ENCODE peak calls at places on chromosome 14, in five cellular contexts. L is endothelial cell, S is heart left ventricle, M is MCF 10A, T is lung. N is an unnamed sample.

GRCh38 chr14:21868442-21869046 is 194.9 kb upstream of the OR4E1 start:
- DNase-seq in L (peak; percentile 76), S (peak; percentile 24), M (peak; percentile 65), T (peak; percentile 37), N (peak; percentile 73)

GRCh38 chr14:50943261-50943942 is 881 bp downstream of the PYGL start:
- DNase-seq in L (peak; percentile 51), S (peak; percentile 65), M (peak; percentile 70), T (peak; percentile 57), N (peak; percentile 32)

GRCh38 chr14:100037351-100037750 is 27.9 kb upstream of the EVL start:
- DNase-seq in L (no peak), S (peak; percentile 40), M (peak; percentile 38), T (no peak), N (peak; percentile 30)

GRCh38 chr14:91138511-91139359 is 24.9 kb downstream of the DGLUCY start:
- DNase-seq in L (peak; percentile 47), S (no peak), M (peak; percentile 68), T (no peak), N (no peak)

GRCh38 chr14:101227611-101228594 is 324.4 kb upstream of the RTL1 start:
- DNase-seq in L (no peak), S (no peak), M (no peak), T (no peak), N (no peak)

GRCh38 chr14:24246765-24247212 is 4.4 kb upstream of the TINF2 start:
- DNase-seq in L (no peak), S (no peak), M (no peak), T (no peak), N (no peak)

GRCh38 chr14:74985806-74986205 is 16.9 kb upstream of the EIF2B2 start:
- DNase-seq in L (no peak), S (no peak), M (no peak), T (no peak), N (no peak)

GRCh38 chr14:20644520-20644919 is 3.0 kb upstream of the OR6S1 start:
- DNase-seq in L (no peak), S (no peak), M (no peak), T (no peak), N (no peak)

GRCh38 chr14:31336646-31337045 is 83.7 kb downstream of the HEATR5A start:
- DNase-seq in L (no peak), S (no peak), M (peak; percentile 88), T (no peak), N (no peak)

GRCh38 chr14:85558505-85558904 is 28.6 kb downstream of the FLRT2 start:
- DNase-seq in L (no peak), S (no peak), M (no peak), T (no peak), N (no peak)

GRCh38 chr14:73471582-73472181 is 13.3 kb upstream of the NUMB start:
- DNase-seq in L (no peak), S (no peak), M (no peak), T (no peak), N (no peak)

GRCh38 chr14:96978525-96979272 is 181.5 kb downstream of the VRK1 start:
- DNase-seq in L (no peak), S (no peak), M (no peak), T (no peak), N (no peak)

GRCh38 chr14:102140027-102140749 is 491 bp downstream of the WDR20 start:
- DNase-seq in L (peak; percentile 28), S (peak; percentile 39), M (peak; percentile 35), T (peak; percentile 46), N (peak; percentile 41)

GRCh38 chr14:77110286-77110685 is 12.2 kb downstream of the CIPC start:
- DNase-seq in L (no peak), S (no peak), M (no peak), T (no peak), N (no peak)

GRCh38 chr14:71431169-71431525 is 501.1 kb upstream of the RGS6 start:
- DNase-seq in L (no peak), S (no peak), M (no peak), T (no peak), N (no peak)

DNA sequence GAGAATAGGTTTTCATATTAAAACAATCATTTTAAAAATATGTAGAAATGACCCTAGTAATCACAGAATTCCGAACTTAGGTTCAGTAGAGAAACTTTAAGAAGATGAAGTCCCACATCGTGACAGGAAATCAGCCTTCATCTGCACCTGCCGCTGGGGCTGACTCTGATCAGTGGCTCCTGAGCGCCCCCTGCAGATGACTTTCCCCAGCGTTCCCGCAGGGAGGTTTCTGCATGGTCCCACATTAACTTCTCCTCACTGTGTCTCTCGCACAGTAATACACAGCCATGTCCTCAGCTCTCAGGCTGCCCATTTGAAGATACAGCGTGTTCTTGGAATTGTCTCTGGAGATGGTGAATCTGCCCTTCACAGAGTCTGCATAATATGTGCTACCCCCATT is 1131.1 kb downstream of the TMEM121 start:
- DNase-seq in L (no peak), S (no peak), M (no peak), T (no peak), N (no peak)
- TF ChIP-seq CTCF in L (no peak), S (no peak), M (no peak), T (no peak), N (no peak)

DNA sequence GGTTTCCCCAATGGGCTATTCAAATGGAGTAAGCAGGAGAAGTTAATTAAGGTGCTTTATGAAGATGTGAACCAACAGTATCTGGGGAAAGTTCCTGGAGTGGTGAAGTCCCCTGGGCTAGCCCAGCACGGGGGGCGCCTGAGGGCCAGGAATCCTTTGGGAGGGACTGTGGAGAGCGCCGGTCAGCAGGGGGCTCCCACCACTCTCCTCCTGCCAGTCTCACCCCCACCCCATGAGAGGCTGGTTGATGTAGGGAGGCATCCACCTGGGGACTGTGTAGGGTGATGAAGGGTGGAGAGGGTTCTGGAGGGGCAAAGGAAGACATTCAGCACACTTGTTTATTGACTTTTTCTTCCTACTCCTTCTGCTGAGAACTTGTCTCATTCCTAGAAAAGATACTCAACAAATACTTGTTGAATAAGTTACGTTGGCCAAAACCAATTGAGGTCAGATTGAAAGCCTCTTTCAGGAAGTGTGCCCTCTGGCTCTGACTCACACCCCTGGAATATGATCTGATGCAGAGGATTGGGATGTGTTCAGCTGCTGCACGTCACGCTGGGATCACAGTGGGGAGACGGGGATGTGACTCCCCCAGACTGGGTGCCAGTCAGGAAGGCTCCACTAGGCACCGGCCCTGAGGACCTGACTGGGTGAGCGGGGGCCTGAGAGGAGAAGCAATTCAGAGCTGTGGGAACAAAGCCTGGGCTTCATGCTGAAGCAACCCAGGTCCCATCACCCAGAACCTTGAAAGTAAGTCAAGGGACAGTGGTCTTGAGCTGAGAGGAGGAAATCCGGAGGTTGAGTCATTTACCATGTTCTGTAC is 4.2 kb downstream of the CEBPE start:
- DNase-seq in L (no peak), S (no peak), M (peak; percentile 87), T (peak; percentile 67), N (no peak)
- TF ChIP-seq CTCF in L (no peak), S (no peak), M (no peak), T (no peak), N (no peak)

DNA sequence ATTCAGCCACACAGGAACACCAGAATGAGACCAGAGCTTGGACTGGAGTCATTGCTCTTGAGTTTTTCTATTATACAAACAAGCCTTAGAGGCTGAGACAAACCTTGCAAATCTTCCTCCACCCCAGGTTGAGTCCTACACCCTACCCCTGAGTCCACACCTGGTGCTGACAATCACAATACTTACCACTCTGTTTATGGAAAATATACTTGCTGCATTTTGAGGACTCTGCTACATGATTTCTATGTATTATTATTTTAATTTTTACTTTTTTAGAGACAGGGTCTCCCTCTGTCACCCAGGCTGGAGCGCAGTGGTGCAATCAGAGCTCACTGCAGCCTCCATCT is 101.4 kb downstream of the EGLN3 start:
- DNase-seq in L (no peak), S (no peak), M (no peak), T (no peak), N (no peak)
- TF ChIP-seq CTCF in L (no peak), S (no peak), M (no peak), T (no peak), N (no peak)

DNA sequence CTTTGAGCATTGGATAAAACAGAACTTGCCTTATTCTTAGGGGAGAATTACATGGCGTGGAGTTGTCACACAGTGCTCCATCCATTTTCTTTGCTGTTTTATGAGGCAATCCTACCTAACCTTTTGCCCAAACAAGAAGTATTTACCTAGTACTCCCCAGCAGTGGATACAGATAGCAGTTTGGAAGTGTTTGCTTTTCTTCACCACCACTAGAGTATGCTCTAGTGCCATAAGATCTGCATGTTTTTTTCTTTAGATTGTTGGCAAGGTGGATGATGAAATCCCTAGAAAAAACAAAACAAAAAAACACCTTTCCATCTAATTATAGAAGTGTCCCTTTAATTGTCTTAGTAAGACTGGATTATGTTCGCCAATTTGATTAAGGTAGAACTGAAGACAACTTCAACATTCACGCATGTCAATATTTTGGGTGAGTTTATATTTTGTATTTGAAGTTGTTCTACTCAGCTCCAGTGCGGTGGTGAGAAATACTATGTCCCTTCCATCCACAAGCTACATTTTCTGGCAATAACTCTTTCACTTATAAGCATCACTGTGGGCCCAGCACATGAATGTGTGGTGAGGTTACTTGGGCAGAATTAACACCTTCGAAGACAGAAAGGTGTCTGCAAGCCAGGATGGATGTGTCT is 23.6 kb upstream of the TMEM260 start:
- DNase-seq in L (no peak), S (no peak), M (peak; percentile 50), T (no peak), N (no peak)
- TF ChIP-seq CTCF in L (no peak), S (peak; percentile 13), M (peak; percentile 72), T (no peak), N (no peak)

DNA sequence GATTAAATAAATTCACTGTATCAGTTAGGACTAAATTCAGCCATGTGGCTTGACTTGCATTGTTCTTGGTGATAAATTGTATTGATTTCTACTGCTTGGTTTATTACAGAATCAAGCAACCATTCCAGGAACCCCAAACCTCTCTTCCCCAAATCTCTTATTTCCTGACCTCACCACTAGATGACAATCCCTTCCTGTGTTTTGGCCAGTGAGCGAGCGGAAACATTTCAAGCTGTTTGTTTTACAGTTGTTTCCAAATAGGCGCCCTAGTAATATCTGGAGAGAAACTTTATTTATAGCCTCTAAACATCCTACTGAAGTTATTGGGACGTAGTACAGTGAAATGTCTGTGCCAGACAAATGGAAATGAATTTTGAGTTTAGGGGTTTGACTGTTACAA is 161.1 kb downstream of the SNAPC1 start:
- DNase-seq in L (no peak), S (no peak), M (peak; percentile 26), T (no peak), N (no peak)
- TF ChIP-seq CTCF in L (no peak), S (no peak), M (peak; percentile 37), T (no peak), N (no peak)

DNA sequence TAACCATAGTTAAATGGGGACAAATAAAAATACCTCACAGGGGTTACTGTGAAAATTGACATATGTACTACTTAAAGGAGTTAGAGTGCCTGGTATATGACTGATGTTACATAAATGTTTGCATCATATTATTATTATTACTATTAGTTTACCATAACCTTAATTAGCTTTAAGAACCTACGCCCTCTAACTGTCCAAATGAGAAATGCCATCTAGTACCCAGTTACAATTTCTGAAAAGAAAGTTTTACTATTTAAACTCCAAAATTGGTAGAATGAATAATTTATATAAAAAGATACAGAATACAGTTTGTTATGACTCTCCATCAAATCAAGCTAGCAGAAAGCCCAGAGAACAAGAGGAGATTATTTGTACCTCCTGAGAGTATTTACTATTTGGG is 42.3 kb downstream of the EML5 start:
- DNase-seq in L (no peak), S (no peak), M (no peak), T (no peak), N (no peak)
- TF ChIP-seq CTCF in L (no peak), S (no peak), M (no peak), T (no peak), N (no peak)